ENCODE peak calls at places on chromosomes 2 and 18, in five cellular contexts. K is ovary, R is type B pancreatic cell, X is RWPE1, N is GM20000. Y is an unnamed sample.

GRCh38 chr2:186457908-186458307 is 28.2 kb upstream of the ZC3H15 start:
- DNase-seq in K (no peak), R (no peak), X (no peak), N (no peak), Y (no peak)

GRCh38 chr2:190653931-190654330 is 5.0 kb downstream of the NAB1 start:
- DNase-seq in K (no peak), R (no peak), X (peak; percentile 7), N (no peak), Y (no peak)

GRCh38 chr2:71613953-71614925 is 160.9 kb downstream of the DYSF start:
- DNase-seq in K (peak; percentile 1), R (peak; percentile 34), X (no peak), N (no peak), Y (peak; percentile 54)

GRCh38 chr2:221285156-221285555 is 286.9 kb downstream of the EPHA4 start:
- DNase-seq in K (no peak), R (no peak), X (no peak), N (no peak), Y (no peak)

GRCh38 chr18:45464619-45465018 is 150.7 kb upstream of the SLC14A2 start:
- DNase-seq in K (no peak), R (no peak), X (no peak), N (no peak), Y (no peak)

GRCh38 chr2:148300534-148300933 is 279.6 kb downstream of the MBD5 start:
- DNase-seq in K (no peak), R (no peak), X (no peak), N (no peak), Y (no peak)

GRCh38 chr2:24821433-24821891 is 28.2 kb downstream of the CENPO start:
- DNase-seq in K (no peak), R (peak; percentile 66), X (no peak), N (no peak), Y (peak; percentile 75)

GRCh38 chr2:173834124-173834523 is 131.0 kb downstream of the SP3 start:
- DNase-seq in K (no peak), R (no peak), X (no peak), N (no peak), Y (no peak)

GRCh38 chr18:79901665-79902064 is 49.8 kb downstream of the SLC66A2 start:
- DNase-seq in K (no peak), R (no peak), X (no peak), N (no peak), Y (peak; percentile 77)

GRCh38 chr18:7924616-7925015 is 357.5 kb downstream of the PTPRM start:
- DNase-seq in K (no peak), R (no peak), X (no peak), N (no peak), Y (no peak)

GRCh38 chr2:66585616-66586015 is 150.7 kb downstream of the MEIS1 start:
- DNase-seq in K (no peak), R (no peak), X (no peak), N (no peak), Y (no peak)

GRCh38 chr2:46802665-46803550 is 112.7 kb downstream of the MCFD2 start:
- DNase-seq in K (no peak), R (peak; percentile 31), X (no peak), N (no peak), Y (peak; percentile 27)

GRCh38 chr2:30321466-30321865 is 90.1 kb downstream of the LBH start:
- DNase-seq in K (no peak), R (no peak), X (no peak), N (no peak), Y (no peak)

GRCh38 chr2:192327576-192327975 is 132.8 kb upstream of the TMEFF2 start:
- DNase-seq in K (no peak), R (no peak), X (no peak), N (no peak), Y (no peak)

GRCh38 chr2:197577446-197577845 is 61.6 kb downstream of the MOB4 start:
- DNase-seq in K (no peak), R (no peak), X (no peak), N (no peak), Y (no peak)

GRCh38 chr2:162233197-162233596 is 10.0 kb downstream of the FAP start:
- DNase-seq in K (no peak), R (no peak), X (no peak), N (no peak), Y (no peak)

GRCh38 chr2:25204190-25204838 is 35.9 kb upstream of the POMC start:
- DNase-seq in K (no peak), R (no peak), X (no peak), N (peak; percentile 82), Y (no peak)

GRCh38 chr18:58325521-58325908 is 281.5 kb downstream of the NEDD4L start:
- DNase-seq in K (no peak), R (no peak), X (no peak), N (no peak), Y (no peak)

GRCh38 chr2:113337809-113338208 is 59.1 kb upstream of the PAX8 start:
- DNase-seq in K (no peak), R (no peak), X (no peak), N (no peak), Y (no peak)

GRCh38 chr2:229920011-229920781 is 1.6 kb downstream of the TRIP12 start:
- DNase-seq in K (no peak), R (no peak), X (no peak), N (no peak), Y (peak; percentile 62)

GRCh38 chr18:73780218-73780617 is 367.4 kb downstream of the FBXO15 start:
- DNase-seq in K (no peak), R (no peak), X (no peak), N (no peak), Y (no peak)

GRCh38 chr18:76130845-76131244 is 364.2 kb downstream of the ZNF516 start:
- DNase-seq in K (no peak), R (no peak), X (no peak), N (no peak), Y (no peak)

GRCh38 chr18:11955299-11956029 is 25.8 kb upstream of the IMPA2 start:
- DNase-seq in K (no peak), R (no peak), X (peak; percentile 41), N (no peak), Y (no peak)

GRCh38 chr18:57595347-57595746 is 8.8 kb upstream of the FECH start:
- DNase-seq in K (no peak), R (no peak), X (no peak), N (no peak), Y (no peak)

GRCh38 chr2:59395119-59395518 is 1154.0 kb upstream of the FANCL start:
- DNase-seq in K (no peak), R (no peak), X (no peak), N (no peak), Y (no peak)

GRCh38 chr2:205948883-205949282 is 137.1 kb downstream of the INO80D start:
- DNase-seq in K (no peak), R (no peak), X (no peak), N (no peak), Y (no peak)

GRCh38 chr2:235421618-235422017 is 72.2 kb upstream of the AGAP1 start:
- DNase-seq in K (no peak), R (no peak), X (no peak), N (no peak), Y (no peak)

DNA sequence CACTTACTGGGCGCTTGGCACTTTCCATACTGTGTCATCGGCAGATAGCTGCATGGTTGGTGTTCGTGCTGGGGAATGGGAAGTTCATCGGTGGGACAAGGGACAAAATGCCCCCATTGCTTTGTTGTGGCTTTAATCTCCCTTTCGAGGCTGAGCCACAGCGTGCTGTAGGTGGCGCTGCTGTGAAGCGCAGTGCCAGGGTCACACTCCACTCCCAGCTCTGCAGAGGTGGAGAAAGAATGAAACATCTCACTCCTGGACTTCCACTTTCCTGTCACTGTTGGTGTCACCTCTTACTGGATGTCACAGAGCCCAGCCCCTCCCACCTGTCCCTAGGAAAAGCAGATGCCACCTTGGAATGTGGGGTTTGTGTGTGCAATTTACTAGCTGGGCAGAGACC is 8.7 kb downstream of the TYMS start:
- DNase-seq in K (no peak), R (no peak), X (no peak), N (no peak), Y (no peak)
- TF ChIP-seq CTCF in K (no peak), R (no peak), X (no peak), N (peak; percentile 3), Y (no peak)

GRCh38 chr2:84424152-84424551 is 34.9 kb downstream of the SUCLG1 start:
- DNase-seq in K (no peak), R (no peak), X (peak; percentile 26), N (no peak), Y (no peak)
- TF ChIP-seq CTCF in K (no peak), R (peak; percentile 74), X (peak; percentile 49), N (no peak), Y (peak; percentile 55)

GRCh38 chr2:130846233-130846632 is 9.5 kb downstream of the ARHGEF4 start:
- DNase-seq in K (no peak), R (no peak), X (no peak), N (no peak), Y (no peak)

GRCh38 chr2:130848518-130849210 is 11.9 kb downstream of the ARHGEF4 start:
- DNase-seq in K (no peak), R (no peak), X (no peak), N (no peak), Y (no peak)

GRCh38 chr2:130845507-130846085 is 8.9 kb downstream of the ARHGEF4 start:
- DNase-seq in K (no peak), R (no peak), X (no peak), N (no peak), Y (no peak)

GRCh38 chr2:130847776-130848517 is 11.2 kb downstream of the ARHGEF4 start:
- DNase-seq in K (no peak), R (no peak), X (no peak), N (no peak), Y (no peak)

GRCh38 chr2:130846686-130847375 is 10.1 kb downstream of the ARHGEF4 start:
- DNase-seq in K (no peak), R (no peak), X (no peak), N (no peak), Y (no peak)
- TF ChIP-seq CTCF in K (no peak), R (no peak), X (no peak), N (no peak), Y (no peak)

DNA sequence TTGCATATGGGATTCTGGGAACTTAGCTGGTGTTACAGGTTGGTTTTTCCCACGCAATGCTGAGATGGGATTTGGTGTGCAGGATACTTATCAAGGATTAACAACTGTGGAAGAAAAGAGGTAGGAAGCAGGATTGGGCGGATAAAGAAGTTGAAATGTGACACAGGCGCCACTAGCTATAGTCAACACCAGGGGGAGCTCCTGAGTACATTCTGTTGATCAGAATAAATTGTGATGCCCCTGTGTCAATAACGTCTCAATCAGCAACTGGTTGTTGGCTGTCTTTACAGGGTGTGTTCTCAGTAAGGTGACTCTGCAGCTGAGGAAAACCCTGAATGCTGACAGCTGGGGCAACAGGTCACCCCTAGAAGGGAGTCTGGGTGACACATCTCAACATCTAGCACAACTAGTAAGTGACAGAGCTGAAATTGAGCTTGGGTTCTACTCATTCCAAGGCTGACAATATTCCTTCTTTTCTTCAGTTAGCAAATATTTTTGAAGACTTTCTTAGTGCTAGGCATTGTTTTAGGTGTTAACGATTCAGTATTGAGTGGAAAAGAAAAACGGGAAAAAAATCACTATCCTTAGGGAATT is 143.0 kb downstream of the ARL6IP6 start:
- DNase-seq in K (no peak), R (no peak), X (peak; percentile 32), N (peak; percentile 21), Y (no peak)
- TF ChIP-seq CTCF in K (no peak), R (peak; percentile 77), X (peak; percentile 62), N (peak; percentile 23), Y (peak; percentile 60)

Y was measured in osteocyte.